ENCODE peak calls at places on chromosomes 16 and 17, in seven cellular contexts. V is Panc1, K is heart left ventricle, L is tibial nerve, M is H1, J is fibroblast of lung, X is psoas muscle. R is an unnamed sample.

GRCh38 chr17:13437966-13438779 is 163.6 kb downstream of the HS3ST3A1 start:
- DNase-seq in V (no peak), K (no peak), L (no peak), M (no peak), J (peak; percentile 67), X (no peak), R (no peak)

GRCh38 chr16:23270654-23271053 is 31.4 kb upstream of the SCNN1B start:
- DNase-seq in V (no peak), K (no peak), L (no peak), M (no peak), J (no peak), X (no peak), R (no peak)

GRCh38 chr17:56009795-56010715 is 143.2 kb upstream of the ANKFN1 start:
- DNase-seq in V (no peak), K (no peak), L (no peak), M (no peak), J (no peak), X (no peak), R (no peak)

GRCh38 chr16:70725912-70726828 is 40.3 kb upstream of the MTSS2 start:
- DNase-seq in V (no peak), K (peak; percentile 82), L (no peak), M (no peak), J (no peak), X (peak; percentile 78), R (no peak)

GRCh38 chr17:50027639-50028206 is 28.2 kb upstream of the ITGA3 start:
- DNase-seq in V (no peak), K (peak; percentile 76), L (no peak), M (no peak), J (peak; percentile 96), X (peak; percentile 77), R (no peak)

GRCh38 chr16:64589836-64590235 is 532.0 kb downstream of the CDH11 start:
- DNase-seq in V (no peak), K (no peak), L (no peak), M (no peak), J (peak; percentile 77), X (no peak), R (no peak)

GRCh38 chr16:3131755-3132377 is 3.0 kb upstream of the ZNF213 start:
- DNase-seq in V (no peak), K (no peak), L (no peak), M (no peak), J (peak; percentile 25), X (no peak), R (no peak)

GRCh38 chr17:69042308-69042707 is 18.4 kb downstream of the ABCA9 start:
- DNase-seq in V (no peak), K (no peak), L (no peak), M (no peak), J (no peak), X (no peak), R (no peak)

GRCh38 chr17:69936996-69937395 is 138.0 kb upstream of the KCNJ16 start:
- DNase-seq in V (no peak), K (no peak), L (no peak), M (no peak), J (no peak), X (no peak), R (no peak)

GRCh38 chr16:11686713-11687112 is 18.5 kb downstream of the SNN start:
- DNase-seq in V (no peak), K (no peak), L (no peak), M (no peak), J (no peak), X (no peak), R (no peak)

GRCh38 chr17:48445248-48445620 is 15.2 kb upstream of the SKAP1 start:
- DNase-seq in V (no peak), K (no peak), L (no peak), M (no peak), J (no peak), X (no peak), R (no peak)

GRCh38 chr16:1794908-1795666 is 1.6 kb upstream of the IGFALS start:
- DNase-seq in V (no peak), K (no peak), L (no peak), M (no peak), J (no peak), X (no peak), R (no peak)

GRCh38 chr16:87739801-87740200 is 26.0 kb downstream of the KLHDC4 start:
- DNase-seq in V (no peak), K (no peak), L (no peak), M (no peak), J (no peak), X (no peak), R (no peak)

GRCh38 chr16:49588729-49589384 is 215.3 kb downstream of the C16orf78 start:
- DNase-seq in V (no peak), K (no peak), L (no peak), M (no peak), J (peak; percentile 58), X (no peak), R (no peak)

GRCh38 chr16:75260856-75261589 is 9.6 kb upstream of the BCAR1 start:
- DNase-seq in V (no peak), K (no peak), L (no peak), M (no peak), J (no peak), X (no peak), R (no peak)

GRCh38 chr16:75256871-75257343 is 5.5 kb upstream of the BCAR1 start:
- DNase-seq in V (no peak), K (peak; percentile 63), L (no peak), M (no peak), J (peak; percentile 72), X (peak; percentile 59), R (no peak)

GRCh38 chr16:75256059-75256870 is 4.8 kb upstream of the BCAR1 start:
- DNase-seq in V (no peak), K (peak; percentile 67), L (no peak), M (no peak), J (no peak), X (peak; percentile 64), R (no peak)

GRCh38 chr16:75258807-75259141 is 7.3 kb upstream of the BCAR1 start:
- DNase-seq in V (no peak), K (no peak), L (no peak), M (no peak), J (no peak), X (no peak), R (no peak)

DNA sequence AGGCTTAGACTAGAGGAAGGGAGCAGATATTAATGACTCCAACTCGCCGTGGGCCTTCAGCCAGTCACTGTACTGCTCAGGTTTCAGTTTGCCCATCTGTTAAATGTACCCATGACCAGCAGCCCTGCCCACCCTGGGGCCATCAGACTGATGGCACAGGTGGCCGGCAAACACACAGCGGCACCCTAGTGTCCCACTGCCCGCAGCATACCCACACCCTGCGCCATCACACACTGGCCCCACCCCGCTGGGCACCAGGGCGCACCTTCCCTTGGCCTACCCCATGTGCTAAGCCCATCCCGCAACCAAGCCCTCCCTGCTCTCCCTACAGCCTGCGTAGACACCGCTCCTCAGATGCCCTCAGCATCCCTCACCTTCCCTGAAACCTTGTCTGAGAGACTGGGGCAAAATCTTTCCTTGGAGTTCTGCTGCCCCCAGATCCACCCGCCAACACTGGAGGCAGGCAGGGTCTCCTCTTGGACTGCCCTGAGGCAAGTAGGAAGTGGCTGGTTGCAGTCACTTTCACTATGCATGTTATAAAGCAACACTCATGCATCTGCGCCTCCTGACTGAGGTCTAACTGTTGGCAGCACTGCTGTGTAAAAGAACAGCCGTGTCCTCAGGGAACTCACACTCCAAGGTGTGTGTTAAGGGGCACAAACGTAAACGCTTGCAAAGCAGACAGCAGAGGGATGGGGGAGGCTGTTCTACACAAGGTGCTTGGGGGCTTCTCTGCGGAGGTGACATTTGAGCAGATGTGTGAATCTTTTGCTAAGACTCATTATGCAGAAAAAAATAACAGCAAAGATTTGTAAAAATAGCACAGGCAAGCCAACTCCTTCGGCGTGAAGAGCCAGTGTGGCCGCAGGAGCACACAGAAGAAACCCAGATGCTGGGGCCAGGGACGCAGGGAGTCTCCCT is 6.7 kb upstream of the BCAR1 start:
- DNase-seq in V (no peak), K (no peak), L (no peak), M (no peak), J (no peak), X (peak; percentile 55), R (no peak)
- H3K4me1 ChIP-seq in V (peaks cover 62% of the 10 kb centered on the region), K (peaks cover 70% of the 10 kb centered on the region), L (peaks cover 55% of the 10 kb centered on the region), M (peaks cover 58% of the 10 kb centered on the region), J (peaks cover 72% of the 10 kb centered on the region), X (peaks cover 93% of the 10 kb centered on the region), R (peaks cover 29% of the 10 kb centered on the region)

GRCh38 chr17:63930951-63931575 is 1.1 kb downstream of the CD79B start:
- DNase-seq in V (no peak), K (peak; percentile 86), L (peak; percentile 50), M (no peak), J (no peak), X (peak; percentile 83), R (no peak)
- H3K27ac ChIP-seq in V (no peak overlapping the region), K (peak overlapping the region; percentile 84), L (no peak overlapping the region), M (no peak overlapping the region), J (no peak overlapping the region), X (peak overlapping the region; percentile 38), R (no peak overlapping the region)

DNA sequence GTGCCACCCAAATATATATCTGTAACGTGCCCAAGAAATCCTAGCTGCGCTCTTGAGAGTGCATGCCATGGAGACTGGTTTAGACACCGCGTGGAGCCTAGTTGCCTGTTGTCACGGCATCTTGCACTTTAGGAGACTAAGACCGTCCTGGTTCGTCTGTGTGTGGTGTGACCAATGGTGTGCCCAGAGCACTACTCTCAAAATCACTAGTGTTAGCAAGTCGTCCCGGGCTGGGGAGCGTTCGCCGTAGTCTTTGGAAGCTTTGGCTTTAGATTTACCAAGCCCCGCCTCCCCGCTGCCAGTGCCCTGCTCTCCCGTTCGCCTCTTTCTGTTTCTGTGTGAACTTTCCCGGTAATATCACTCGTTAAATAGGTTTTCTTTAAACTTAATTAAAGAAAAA is 27.0 kb downstream of the CLUH start:
- DNase-seq in V (no peak), K (no peak), L (no peak), M (no peak), J (no peak), X (no peak), R (no peak)
- H3K36me3 ChIP-seq in V (peaks cover 21% of the 10 kb centered on the region), K (peaks cover 51% of the 10 kb centered on the region), L (peaks cover 3% of the 10 kb centered on the region), M (peaks cover 28% of the 10 kb centered on the region), J (peaks cover 6% of the 10 kb centered on the region), X (no peaks in the 10 kb centered on the region), R (peaks cover 8% of the 10 kb centered on the region)

GRCh38 chr17:1058423-1059130 is 61.6 kb downstream of the TIMM22 start:
- DNase-seq in V (no peak), K (peak; percentile 87), L (peak; percentile 32), M (no peak), J (peak; percentile 14), X (peak; percentile 72), R (no peak)

GRCh38 chr17:1059131-1059795 is 62.3 kb downstream of the TIMM22 start:
- DNase-seq in V (no peak), K (peak; percentile 23), L (no peak), M (no peak), J (no peak), X (peak; percentile 40), R (no peak)

GRCh38 chr17:1056761-1057160 is 59.8 kb downstream of the TIMM22 start:
- DNase-seq in V (no peak), K (peak; percentile 47), L (no peak), M (no peak), J (no peak), X (peak; percentile 40), R (no peak)

GRCh38 chr17:1055751-1056645 is 59.1 kb downstream of the TIMM22 start:
- DNase-seq in V (no peak), K (peak; percentile 81), L (peak; percentile 81), M (no peak), J (peak; percentile 44), X (peak; percentile 83), R (no peak)

DNA sequence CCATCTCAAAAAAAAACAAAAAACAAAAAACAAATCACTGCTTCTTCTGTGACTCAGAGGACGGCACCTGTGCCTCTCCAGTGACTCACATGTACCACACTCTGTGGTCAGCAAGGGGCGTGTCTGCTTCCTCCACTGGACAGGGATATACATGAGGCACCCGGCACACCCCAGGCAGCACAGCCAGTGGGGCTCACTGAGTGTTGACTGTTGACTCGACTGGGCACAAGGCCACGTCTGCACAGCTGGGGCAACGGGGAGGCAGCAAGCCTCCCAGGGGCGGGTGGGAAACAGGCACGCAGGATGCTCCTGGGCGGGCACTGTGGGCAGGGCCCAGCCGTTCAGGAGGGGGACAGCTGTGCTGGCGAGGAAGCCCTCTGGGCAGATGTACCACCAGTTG is 64.1 kb downstream of the TIMM22 start:
- DNase-seq in V (peak; percentile 92), K (peak; percentile 66), L (no peak), M (no peak), J (peak; percentile 98), X (peak; percentile 90), R (no peak)
- H3K4me1 ChIP-seq in V (no peaks in the 10 kb centered on the region), K (peaks cover 3% of the 10 kb centered on the region), L (no peaks in the 10 kb centered on the region), M (no peaks in the 10 kb centered on the region), J (peaks cover 3% of the 10 kb centered on the region), X (peaks cover 6% of the 10 kb centered on the region), R (no peaks in the 10 kb centered on the region)

R was measured in iPS DF 6.9.